ENCODE peak calls at places on chromosomes 11 and 22, in ten cellular contexts. One of them, this sample, is unnamed.
A peak's percentile ranks its signal among the peaks of the same experiment; 100 is the strongest.

GRCh38 chr11:70863186-70863585 is 389.2 kb downstream of the SHANK2 start:
- DNase-seq in right lobe of liver: no peak
- DNase-seq in glutamatergic neuron: no peak
- DNase-seq in foreskin keratinocyte: no peak
- DNase-seq in GM12865: no peak
- DNase-seq in CD4-positive, alpha-beta T cell: no peak
- DNase-seq in fibroblast of pulmonary artery: no peak
- DNase-seq in fibroblast of lung: no peak
- DNase-seq in keratinocyte: no peak
- DNase-seq in colonic mucosa: no peak
- DNase-seq in this sample: no peak

GRCh38 chr11:95498731-95499396 is 267.9 kb upstream of the SESN3 start:
- DNase-seq in right lobe of liver: no peak
- DNase-seq in glutamatergic neuron: no peak
- DNase-seq in foreskin keratinocyte: peak; percentile 58
- DNase-seq in GM12865: no peak
- DNase-seq in CD4-positive, alpha-beta T cell: no peak
- DNase-seq in fibroblast of pulmonary artery: no peak
- DNase-seq in fibroblast of lung: peak; percentile 18
- DNase-seq in keratinocyte: no peak
- DNase-seq in colonic mucosa: no peak
- DNase-seq in this sample: no peak

GRCh38 chr11:13831707-13832106 is 130.8 kb upstream of the SPON1 start:
- DNase-seq in right lobe of liver: no peak
- DNase-seq in glutamatergic neuron: no peak
- DNase-seq in foreskin keratinocyte: no peak
- DNase-seq in GM12865: no peak
- DNase-seq in CD4-positive, alpha-beta T cell: no peak
- DNase-seq in fibroblast of pulmonary artery: no peak
- DNase-seq in fibroblast of lung: peak; percentile 21
- DNase-seq in keratinocyte: no peak
- DNase-seq in colonic mucosa: no peak
- DNase-seq in this sample: no peak

GRCh38 chr11:67405196-67405567 is 1.3 kb downstream of the TBC1D10C start:
- DNase-seq in right lobe of liver: no peak
- DNase-seq in glutamatergic neuron: no peak
- DNase-seq in foreskin keratinocyte: no peak
- DNase-seq in GM12865: no peak
- DNase-seq in CD4-positive, alpha-beta T cell: no peak
- DNase-seq in fibroblast of pulmonary artery: no peak
- DNase-seq in fibroblast of lung: no peak
- DNase-seq in keratinocyte: no peak
- DNase-seq in colonic mucosa: no peak
- DNase-seq in this sample: peak; percentile 66

GRCh38 chr11:68313574-68314202 is 1.3 kb downstream of the LRP5 start:
- DNase-seq in right lobe of liver: no peak
- DNase-seq in glutamatergic neuron: no peak
- DNase-seq in foreskin keratinocyte: peak; percentile 30
- DNase-seq in GM12865: no peak
- DNase-seq in CD4-positive, alpha-beta T cell: no peak
- DNase-seq in fibroblast of pulmonary artery: no peak
- DNase-seq in fibroblast of lung: peak; percentile 39
- DNase-seq in keratinocyte: no peak
- DNase-seq in colonic mucosa: no peak
- DNase-seq in this sample: no peak

GRCh38 chr11:67646535-67647336 is 3.8 kb downstream of the ACY3 start:
- DNase-seq in right lobe of liver: no peak
- DNase-seq in glutamatergic neuron: no peak
- DNase-seq in foreskin keratinocyte: no peak
- DNase-seq in GM12865: peak; percentile 86
- DNase-seq in CD4-positive, alpha-beta T cell: peak; percentile 30
- DNase-seq in fibroblast of pulmonary artery: no peak
- DNase-seq in fibroblast of lung: no peak
- DNase-seq in keratinocyte: no peak
- DNase-seq in colonic mucosa: peak; percentile 66
- DNase-seq in this sample: peak; percentile 73

GRCh38 chr11:31809857-31810778 is 1.0 kb downstream of the PAX6 start:
- DNase-seq in right lobe of liver: no peak
- DNase-seq in glutamatergic neuron: peak; percentile 71
- DNase-seq in foreskin keratinocyte: peak; percentile 59
- DNase-seq in GM12865: no peak
- DNase-seq in CD4-positive, alpha-beta T cell: no peak
- DNase-seq in fibroblast of pulmonary artery: peak; percentile 38
- DNase-seq in fibroblast of lung: peak; percentile 52
- DNase-seq in keratinocyte: no peak
- DNase-seq in colonic mucosa: no peak
- DNase-seq in this sample: no peak

GRCh38 chr11:126281666-126282175 is 1.2 kb upstream of the TIRAP start:
- DNase-seq in right lobe of liver: no peak
- DNase-seq in glutamatergic neuron: no peak
- DNase-seq in foreskin keratinocyte: no peak
- DNase-seq in GM12865: no peak
- DNase-seq in CD4-positive, alpha-beta T cell: no peak
- DNase-seq in fibroblast of pulmonary artery: no peak
- DNase-seq in fibroblast of lung: no peak
- DNase-seq in keratinocyte: no peak
- DNase-seq in colonic mucosa: no peak
- DNase-seq in this sample: no peak

GRCh38 chr22:29197096-29197495 is 8.6 kb upstream of the EMID1 start:
- DNase-seq in right lobe of liver: no peak
- DNase-seq in glutamatergic neuron: no peak
- DNase-seq in foreskin keratinocyte: no peak
- DNase-seq in GM12865: no peak
- DNase-seq in CD4-positive, alpha-beta T cell: no peak
- DNase-seq in fibroblast of pulmonary artery: no peak
- DNase-seq in fibroblast of lung: no peak
- DNase-seq in keratinocyte: no peak
- DNase-seq in colonic mucosa: no peak
- DNase-seq in this sample: no peak

GRCh38 chr22:29195964-29196666 is 9.6 kb upstream of the EMID1 start:
- DNase-seq in right lobe of liver: peak; percentile 39
- DNase-seq in glutamatergic neuron: no peak
- DNase-seq in foreskin keratinocyte: no peak
- DNase-seq in GM12865: no peak
- DNase-seq in CD4-positive, alpha-beta T cell: no peak
- DNase-seq in fibroblast of pulmonary artery: no peak
- DNase-seq in fibroblast of lung: no peak
- DNase-seq in keratinocyte: no peak
- DNase-seq in colonic mucosa: no peak
- DNase-seq in this sample: no peak

GRCh38 chr22:29194269-29194668 is 11.4 kb upstream of the EMID1 start:
- DNase-seq in right lobe of liver: no peak
- DNase-seq in glutamatergic neuron: no peak
- DNase-seq in foreskin keratinocyte: no peak
- DNase-seq in GM12865: no peak
- DNase-seq in CD4-positive, alpha-beta T cell: no peak
- DNase-seq in fibroblast of pulmonary artery: no peak
- DNase-seq in fibroblast of lung: no peak
- DNase-seq in keratinocyte: no peak
- DNase-seq in colonic mucosa: no peak
- DNase-seq in this sample: no peak

GRCh38 chr22:29198240-29198639 is 7.5 kb upstream of the EMID1 start:
- DNase-seq in right lobe of liver: no peak
- DNase-seq in glutamatergic neuron: no peak
- DNase-seq in foreskin keratinocyte: no peak
- DNase-seq in GM12865: no peak
- DNase-seq in CD4-positive, alpha-beta T cell: no peak
- DNase-seq in fibroblast of pulmonary artery: no peak
- DNase-seq in fibroblast of lung: no peak
- DNase-seq in keratinocyte: no peak
- DNase-seq in colonic mucosa: no peak
- DNase-seq in this sample: no peak

DNA sequence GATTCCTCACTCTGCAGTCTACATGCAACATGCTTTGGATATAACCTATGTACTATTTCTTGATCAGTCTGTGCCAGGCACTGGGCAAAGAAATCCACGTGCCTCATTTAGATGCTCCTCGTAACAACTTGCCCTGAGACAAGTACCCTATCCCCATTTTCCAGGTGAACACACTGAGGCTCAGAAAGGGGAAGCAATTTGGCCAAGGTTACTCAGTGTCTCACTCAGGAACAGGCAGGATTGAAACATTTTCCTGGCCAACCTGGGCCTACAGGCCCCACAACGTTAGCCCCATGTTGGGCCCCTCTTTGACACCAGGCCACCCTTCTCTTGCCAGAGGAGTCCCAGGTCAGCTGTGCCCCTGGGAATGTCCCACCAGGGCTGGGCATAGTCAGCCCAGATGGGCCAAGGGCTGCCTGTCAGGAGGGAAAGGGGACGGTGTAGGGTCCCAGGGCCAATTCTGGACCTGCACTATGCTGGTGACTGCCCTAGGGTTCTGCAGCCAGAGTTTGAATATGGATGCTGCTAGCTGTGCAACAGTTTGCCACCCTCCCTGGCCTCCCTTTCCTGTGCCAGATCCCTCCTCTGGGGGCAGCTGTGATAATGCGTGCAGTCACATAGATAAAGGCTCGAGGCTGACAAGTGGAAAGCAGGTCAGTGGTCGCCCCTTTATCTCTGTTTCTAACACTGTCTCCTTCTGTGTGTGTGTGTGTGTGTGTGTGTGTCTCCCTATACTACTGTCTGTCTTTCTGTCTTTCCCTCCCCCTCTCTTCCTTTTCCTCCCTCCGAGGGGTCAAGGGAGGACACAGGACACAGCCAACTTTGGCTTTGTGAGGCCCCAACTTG is 10.4 kb upstream of the EMID1 start:
- DNase-seq in right lobe of liver: peak; percentile 36
- DNase-seq in glutamatergic neuron: no peak
- DNase-seq in foreskin keratinocyte: no peak
- DNase-seq in GM12865: no peak
- DNase-seq in CD4-positive, alpha-beta T cell: no peak
- DNase-seq in fibroblast of pulmonary artery: no peak
- DNase-seq in fibroblast of lung: no peak
- DNase-seq in keratinocyte: no peak
- DNase-seq in colonic mucosa: no peak
- DNase-seq in this sample: no peak
- TF ChIP-seq CTCF in right lobe of liver: no peak
- TF ChIP-seq CTCF in glutamatergic neuron: no peak
- TF ChIP-seq CTCF in foreskin keratinocyte: no peak
- TF ChIP-seq CTCF in GM12865: no peak
- TF ChIP-seq CTCF in CD4-positive, alpha-beta T cell: no peak
- TF ChIP-seq CTCF in fibroblast of pulmonary artery: no peak
- TF ChIP-seq CTCF in fibroblast of lung: no peak
- TF ChIP-seq CTCF in keratinocyte: no peak
- TF ChIP-seq CTCF in colonic mucosa: no peak
- TF ChIP-seq CTCF in this sample: no peak

GRCh38 chr11:112697779-112698178 is 263.4 kb upstream of the NCAM1 start:
- DNase-seq in right lobe of liver: no peak
- DNase-seq in glutamatergic neuron: no peak
- DNase-seq in foreskin keratinocyte: no peak
- DNase-seq in GM12865: no peak
- DNase-seq in CD4-positive, alpha-beta T cell: no peak
- DNase-seq in fibroblast of pulmonary artery: no peak
- DNase-seq in fibroblast of lung: no peak
- DNase-seq in keratinocyte: no peak
- DNase-seq in colonic mucosa: no peak
- DNase-seq in this sample: no peak
- TF ChIP-seq CTCF in right lobe of liver: no peak
- TF ChIP-seq CTCF in glutamatergic neuron: peak; percentile 27
- TF ChIP-seq CTCF in foreskin keratinocyte: no peak
- TF ChIP-seq CTCF in GM12865: peak; percentile 3
- TF ChIP-seq CTCF in CD4-positive, alpha-beta T cell: no peak
- TF ChIP-seq CTCF in fibroblast of pulmonary artery: no peak
- TF ChIP-seq CTCF in fibroblast of lung: no peak
- TF ChIP-seq CTCF in keratinocyte: no peak
- TF ChIP-seq CTCF in colonic mucosa: no peak
- TF ChIP-seq CTCF in this sample: no peak

DNA sequence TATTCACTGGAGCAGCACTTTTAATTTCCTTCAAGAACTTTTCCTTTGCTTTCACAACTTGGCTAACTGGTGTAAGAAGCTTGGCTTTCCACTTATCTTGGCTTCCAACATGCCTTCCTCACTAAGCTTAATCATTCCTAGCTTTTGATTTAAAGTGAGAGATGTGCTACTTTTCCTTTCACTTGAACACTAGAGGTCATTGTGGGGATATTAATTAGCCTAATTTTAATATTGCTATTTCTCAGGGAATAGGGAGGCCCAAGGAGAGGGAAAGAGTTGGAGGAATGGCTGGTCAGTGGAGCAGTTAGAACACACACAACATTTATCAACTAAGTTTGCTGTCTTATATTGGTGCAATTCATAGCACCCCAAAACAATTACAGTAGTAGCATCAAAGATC is 24.6 kb upstream of the CCDC90B start:
- DNase-seq in right lobe of liver: no peak
- DNase-seq in glutamatergic neuron: no peak
- DNase-seq in foreskin keratinocyte: no peak
- DNase-seq in GM12865: no peak
- DNase-seq in CD4-positive, alpha-beta T cell: no peak
- DNase-seq in fibroblast of pulmonary artery: no peak
- DNase-seq in fibroblast of lung: no peak
- DNase-seq in keratinocyte: no peak
- DNase-seq in colonic mucosa: no peak
- DNase-seq in this sample: no peak
- TF ChIP-seq CTCF in right lobe of liver: no peak
- TF ChIP-seq CTCF in glutamatergic neuron: no peak
- TF ChIP-seq CTCF in foreskin keratinocyte: peak; percentile 42
- TF ChIP-seq CTCF in GM12865: no peak
- TF ChIP-seq CTCF in CD4-positive, alpha-beta T cell: no peak
- TF ChIP-seq CTCF in fibroblast of pulmonary artery: no peak
- TF ChIP-seq CTCF in fibroblast of lung: no peak
- TF ChIP-seq CTCF in keratinocyte: no peak
- TF ChIP-seq CTCF in colonic mucosa: no peak
- TF ChIP-seq CTCF in this sample: no peak

GRCh38 chr11:46129133-46129532 is 7.9 kb upstream of the PHF21A start:
- DNase-seq in right lobe of liver: no peak
- DNase-seq in glutamatergic neuron: no peak
- DNase-seq in foreskin keratinocyte: no peak
- DNase-seq in GM12865: no peak
- DNase-seq in CD4-positive, alpha-beta T cell: no peak
- DNase-seq in fibroblast of pulmonary artery: no peak
- DNase-seq in fibroblast of lung: no peak
- DNase-seq in keratinocyte: no peak
- DNase-seq in colonic mucosa: no peak
- DNase-seq in this sample: no peak

GRCh38 chr11:46125284-46125683 is 4.0 kb upstream of the PHF21A start:
- DNase-seq in right lobe of liver: no peak
- DNase-seq in glutamatergic neuron: no peak
- DNase-seq in foreskin keratinocyte: no peak
- DNase-seq in GM12865: no peak
- DNase-seq in CD4-positive, alpha-beta T cell: no peak
- DNase-seq in fibroblast of pulmonary artery: no peak
- DNase-seq in fibroblast of lung: no peak
- DNase-seq in keratinocyte: no peak
- DNase-seq in colonic mucosa: no peak
- DNase-seq in this sample: no peak

GRCh38 chr11:46122955-46123354 is 1.7 kb upstream of the PHF21A start:
- DNase-seq in right lobe of liver: no peak
- DNase-seq in glutamatergic neuron: no peak
- DNase-seq in foreskin keratinocyte: no peak
- DNase-seq in GM12865: no peak
- DNase-seq in CD4-positive, alpha-beta T cell: no peak
- DNase-seq in fibroblast of pulmonary artery: peak; percentile 46
- DNase-seq in fibroblast of lung: peak; percentile 68
- DNase-seq in keratinocyte: no peak
- DNase-seq in colonic mucosa: no peak
- DNase-seq in this sample: no peak

GRCh38 chr11:46130286-46130937 is 9.2 kb upstream of the PHF21A start:
- DNase-seq in right lobe of liver: no peak
- DNase-seq in glutamatergic neuron: no peak
- DNase-seq in foreskin keratinocyte: no peak
- DNase-seq in GM12865: no peak
- DNase-seq in CD4-positive, alpha-beta T cell: no peak
- DNase-seq in fibroblast of pulmonary artery: no peak
- DNase-seq in fibroblast of lung: no peak
- DNase-seq in keratinocyte: no peak
- DNase-seq in colonic mucosa: no peak
- DNase-seq in this sample: no peak

DNA sequence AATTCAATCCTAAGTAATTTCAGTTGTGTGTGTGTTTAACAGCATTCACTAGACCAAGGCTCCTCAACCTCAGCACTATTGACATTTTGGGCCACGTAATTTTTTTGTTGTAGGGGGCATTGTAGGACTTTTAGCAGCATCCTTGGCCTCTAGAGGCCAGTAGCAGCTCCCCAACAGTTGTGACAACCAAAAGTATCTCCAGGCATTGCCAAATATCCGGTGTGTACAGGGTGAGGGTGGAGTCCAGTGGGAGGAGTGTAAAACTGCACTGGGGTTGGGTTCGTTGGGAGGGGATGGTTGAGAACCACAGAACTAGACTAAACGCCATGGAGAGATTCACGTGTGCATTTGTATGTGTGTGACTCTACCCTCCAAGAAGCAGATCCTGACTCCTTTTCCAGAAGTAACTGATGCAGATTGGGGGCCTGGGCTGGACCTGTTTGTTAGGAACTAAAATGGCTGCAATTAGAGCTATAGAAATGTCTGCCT is 5.9 kb upstream of the PHF21A start:
- DNase-seq in right lobe of liver: no peak
- DNase-seq in glutamatergic neuron: no peak
- DNase-seq in foreskin keratinocyte: peak; percentile 79
- DNase-seq in GM12865: peak; percentile 77
- DNase-seq in CD4-positive, alpha-beta T cell: peak; percentile 50
- DNase-seq in fibroblast of pulmonary artery: peak; percentile 81
- DNase-seq in fibroblast of lung: peak; percentile 40
- DNase-seq in keratinocyte: peak; percentile 54
- DNase-seq in colonic mucosa: peak; percentile 57
- DNase-seq in this sample: peak; percentile 71
- TF ChIP-seq CTCF in right lobe of liver: peak; percentile 30
- TF ChIP-seq CTCF in glutamatergic neuron: no peak
- TF ChIP-seq CTCF in foreskin keratinocyte: peak; percentile 85
- TF ChIP-seq CTCF in GM12865: peak; percentile 38
- TF ChIP-seq CTCF in CD4-positive, alpha-beta T cell: peak; percentile 22
- TF ChIP-seq CTCF in fibroblast of pulmonary artery: peak; percentile 75
- TF ChIP-seq CTCF in fibroblast of lung: peak; percentile 38
- TF ChIP-seq CTCF in keratinocyte: peak; percentile 72
- TF ChIP-seq CTCF in colonic mucosa: peak; percentile 18
- TF ChIP-seq CTCF in this sample: peak; percentile 50